ENCODE peak calls at places on chromosomes 11 and 22, in five cellular contexts. One of them, this sample, is unnamed.

GRCh38 chr11:34161361-34161760 is 55.9 kb downstream of the NAT10 start:
- DNase-seq in KBM-7: no peak
- DNase-seq in NCI-H1417: no peak
- DNase-seq in NCI-H1930: no peak
- DNase-seq in mucosa of gallbladder: no peak
- DNase-seq in this sample: no peak

GRCh38 chr11:28715726-28716125 is 607.5 kb downstream of the METTL15 start:
- DNase-seq in KBM-7: no peak
- DNase-seq in NCI-H1417: no peak
- DNase-seq in mucosa of gallbladder: no peak
- DNase-seq in NCI-H1930: no peak
- DNase-seq in this sample: no peak

GRCh38 chr22:24809331-24809730 is 3.3 kb downstream of the SGSM1 start:
- DNase-seq in NCI-H1417: no peak
- DNase-seq in KBM-7: no peak
- DNase-seq in mucosa of gallbladder: no peak
- DNase-seq in NCI-H1930: no peak
- DNase-seq in this sample: no peak

GRCh38 chr22:35995772-35996171 is 32.9 kb downstream of the RBFOX2 start:
- DNase-seq in NCI-H1930: no peak
- DNase-seq in KBM-7: no peak
- DNase-seq in mucosa of gallbladder: peak
- DNase-seq in NCI-H1417: no peak
- DNase-seq in this sample: no peak

GRCh38 chr11:35272391-35272821 is 133.4 kb downstream of the CD44 start:
- DNase-seq in NCI-H1930: no peak
- DNase-seq in KBM-7: no peak
- DNase-seq in NCI-H1417: no peak
- DNase-seq in mucosa of gallbladder: no peak
- DNase-seq in this sample: no peak

GRCh38 chr11:112302226-112302868 is 41.7 kb upstream of the PLET1 start:
- DNase-seq in mucosa of gallbladder: no peak
- DNase-seq in NCI-H1930: no peak
- DNase-seq in NCI-H1417: peak
- DNase-seq in KBM-7: no peak
- DNase-seq in this sample: peak

GRCh38 chr22:48893288-48894063 is 934.2 kb downstream of the BRD1 start:
- DNase-seq in NCI-H1417: no peak
- DNase-seq in NCI-H1930: no peak
- DNase-seq in KBM-7: no peak
- DNase-seq in mucosa of gallbladder: no peak
- DNase-seq in this sample: no peak

GRCh38 chr11:71449596-71449995 is 1.4 kb upstream of the DHCR7 start:
- DNase-seq in KBM-7: peak
- DNase-seq in NCI-H1417: peak
- DNase-seq in mucosa of gallbladder: no peak
- DNase-seq in NCI-H1930: no peak
- DNase-seq in this sample: peak